ENCODE peak calls at places on chromosomes 3 and 15, in ten cellular contexts. N is HFFc6, R is lower leg skin, Y is IMR-90, D is progenitor cell of endocrine pancreas, J is H9, Q is astrocyte of the spinal cord, I is WTC11, K is dorsolateral prefrontal cortex, P is cardiac muscle cell. C is an unnamed sample.

GRCh38 chr3:146543461-146544012 is 870 bp downstream of the PLSCR1 start:
- DNase-seq in N (no peak), R (no peak), Y (peak), D (no peak), J (no peak), Q (peak), I (no peak), K (no peak), P (peak), C (no peak)

GRCh38 chr3:126578702-126579101 is 20.0 kb upstream of the C3orf22 start:
- DNase-seq in N (no peak), R (no peak), Y (no peak), D (no peak), J (no peak), Q (no peak), I (no peak), K (no peak), P (no peak), C (no peak)

GRCh38 chr3:29128004-29128403 is 152.9 kb upstream of the RBMS3 start:
- DNase-seq in N (no peak), R (no peak), Y (peak), D (no peak), J (no peak), Q (peak), I (no peak), K (no peak), P (peak), C (no peak)

GRCh38 chr15:40766906-40767837 is 2.6 kb upstream of the C15orf62 start:
- DNase-seq in N (no peak), R (no peak), Y (peak), D (no peak), J (peak), Q (peak), I (no peak), K (no peak), P (peak), C (no peak)

GRCh38 chr15:59751552-59752413 is 62.7 kb upstream of the BNIP2 start:
- DNase-seq in N (no peak), R (no peak), Y (no peak), D (no peak), J (no peak), Q (no peak), I (no peak), K (no peak), P (peak), C (no peak)

GRCh38 chr3:112302061-112302830 is 8.2 kb upstream of the SLC9C1 start:
- DNase-seq in N (no peak), R (no peak), Y (peak), D (no peak), J (peak), Q (no peak), I (peak), K (no peak), P (peak), C (no peak)

GRCh38 chr3:169769287-169770181 is at the start of gene ACTRT3:
- DNase-seq in N (peak), R (no peak), Y (peak), D (peak), J (peak), Q (peak), I (peak), K (peak), P (peak), C (peak)

GRCh38 chr3:151770941-151771340 is 37.2 kb downstream of the AADACL2 start:
- DNase-seq in N (no peak), R (no peak), Y (no peak), D (no peak), J (no peak), Q (peak), I (no peak), K (no peak), P (peak), C (no peak)

GRCh38 chr3:23302276-23302675 is 99.1 kb downstream of the UBE2E2 start:
- DNase-seq in N (peak), R (no peak), Y (peak), D (no peak), J (no peak), Q (peak), I (no peak), K (no peak), P (no peak), C (no peak)

GRCh38 chr3:126649556-126650092 is 5.3 kb downstream of the TXNRD3 start:
- DNase-seq in N (no peak), R (no peak), Y (peak), D (no peak), J (no peak), Q (no peak), I (no peak), K (no peak), P (no peak), C (no peak)

GRCh38 chr3:19866751-19867347 is 67.2 kb downstream of the EFHB start:
- DNase-seq in N (peak), R (peak), Y (peak), D (peak), J (peak), Q (peak), I (peak), K (no peak), P (peak), C (no peak)

GRCh38 chr3:30098656-30099454 is 507.5 kb upstream of the TGFBR2 start:
- DNase-seq in N (peak), R (no peak), Y (peak), D (no peak), J (no peak), Q (peak), I (no peak), K (no peak), P (peak), C (no peak)

GRCh38 chr3:139299261-139300132 is 44.3 kb upstream of the MRPS22 start:
- DNase-seq in N (peak), R (no peak), Y (peak), D (no peak), J (peak), Q (peak), I (peak), K (no peak), P (peak), C (no peak)

GRCh38 chr15:96158938-96159337 is 171.6 kb upstream of the NR2F2 start:
- DNase-seq in N (no peak), R (peak), Y (no peak), D (no peak), J (no peak), Q (no peak), I (no peak), K (no peak), P (peak), C (no peak)

GRCh38 chr3:190692256-190692655 is 170.2 kb downstream of the GMNC start:
- DNase-seq in N (no peak), R (no peak), Y (no peak), D (no peak), J (no peak), Q (no peak), I (no peak), K (no peak), P (no peak), C (no peak)

GRCh38 chr15:57086857-57087427 is 168.5 kb downstream of the TCF12 start:
- DNase-seq in N (no peak), R (no peak), Y (no peak), D (no peak), J (no peak), Q (no peak), I (no peak), K (no peak), P (no peak), C (no peak)

GRCh38 chr3:185586644-185586964 is 509 bp downstream of the SENP2 start:
- DNase-seq in N (no peak), R (no peak), Y (no peak), D (no peak), J (no peak), Q (no peak), I (no peak), K (no peak), P (no peak), C (no peak)

GRCh38 chr3:31407665-31408064 is 125.1 kb upstream of the STT3B start:
- DNase-seq in N (peak), R (no peak), Y (peak), D (no peak), J (no peak), Q (peak), I (no peak), K (no peak), P (no peak), C (no peak)

GRCh38 chr3:113977822-113978221 is 30.0 kb downstream of the ZDHHC23 start:
- DNase-seq in N (no peak), R (no peak), Y (no peak), D (no peak), J (no peak), Q (no peak), I (no peak), K (no peak), P (no peak), C (no peak)

GRCh38 chr3:156356537-156357363 is 198.2 kb downstream of the SSR3 start:
- DNase-seq in N (no peak), R (no peak), Y (peak), D (no peak), J (no peak), Q (no peak), I (no peak), K (no peak), P (peak), C (no peak)

GRCh38 chr15:84599906-84600305 is 903 bp upstream of the ZSCAN2 start:
- DNase-seq in N (no peak), R (no peak), Y (no peak), D (no peak), J (no peak), Q (no peak), I (no peak), K (no peak), P (no peak), C (no peak)

GRCh38 chr3:172713316-172713715 is 2.4 kb upstream of the NCEH1 start:
- DNase-seq in N (no peak), R (no peak), Y (no peak), D (no peak), J (no peak), Q (no peak), I (no peak), K (no peak), P (no peak), C (no peak)

GRCh38 chr3:59388555-59389280 is 338.9 kb upstream of the CFAP20DC start:
- DNase-seq in N (no peak), R (no peak), Y (no peak), D (no peak), J (no peak), Q (no peak), I (no peak), K (no peak), P (no peak), C (no peak)

GRCh38 chr15:88018865-88019626 is 237.5 kb downstream of the NTRK3 start:
- DNase-seq in N (peak), R (no peak), Y (no peak), D (no peak), J (no peak), Q (peak), I (no peak), K (no peak), P (peak), C (no peak)

GRCh38 chr3:30253832-30254231 is 352.6 kb upstream of the TGFBR2 start:
- DNase-seq in N (no peak), R (no peak), Y (no peak), D (no peak), J (no peak), Q (no peak), I (no peak), K (no peak), P (no peak), C (no peak)

GRCh38 chr15:100334015-100334414 is 7.8 kb downstream of the ADAMTS17 start:
- DNase-seq in N (no peak), R (no peak), Y (no peak), D (no peak), J (no peak), Q (no peak), I (no peak), K (no peak), P (no peak), C (peak)

GRCh38 chr3:168071535-168071934 is 24.2 kb downstream of the GOLIM4 start:
- DNase-seq in N (peak), R (no peak), Y (peak), D (no peak), J (no peak), Q (peak), I (no peak), K (no peak), P (peak), C (no peak)

GRCh38 chr3:45546636-45547201 is 47.8 kb upstream of the LIMD1 start:
- DNase-seq in N (no peak), R (no peak), Y (no peak), D (no peak), J (peak), Q (no peak), I (peak), K (no peak), P (no peak), C (no peak)

GRCh38 chr3:133441867-133442270 is 42.0 kb downstream of the BFSP2 start:
- DNase-seq in N (no peak), R (no peak), Y (no peak), D (no peak), J (no peak), Q (no peak), I (no peak), K (no peak), P (peak), C (no peak)

DNA sequence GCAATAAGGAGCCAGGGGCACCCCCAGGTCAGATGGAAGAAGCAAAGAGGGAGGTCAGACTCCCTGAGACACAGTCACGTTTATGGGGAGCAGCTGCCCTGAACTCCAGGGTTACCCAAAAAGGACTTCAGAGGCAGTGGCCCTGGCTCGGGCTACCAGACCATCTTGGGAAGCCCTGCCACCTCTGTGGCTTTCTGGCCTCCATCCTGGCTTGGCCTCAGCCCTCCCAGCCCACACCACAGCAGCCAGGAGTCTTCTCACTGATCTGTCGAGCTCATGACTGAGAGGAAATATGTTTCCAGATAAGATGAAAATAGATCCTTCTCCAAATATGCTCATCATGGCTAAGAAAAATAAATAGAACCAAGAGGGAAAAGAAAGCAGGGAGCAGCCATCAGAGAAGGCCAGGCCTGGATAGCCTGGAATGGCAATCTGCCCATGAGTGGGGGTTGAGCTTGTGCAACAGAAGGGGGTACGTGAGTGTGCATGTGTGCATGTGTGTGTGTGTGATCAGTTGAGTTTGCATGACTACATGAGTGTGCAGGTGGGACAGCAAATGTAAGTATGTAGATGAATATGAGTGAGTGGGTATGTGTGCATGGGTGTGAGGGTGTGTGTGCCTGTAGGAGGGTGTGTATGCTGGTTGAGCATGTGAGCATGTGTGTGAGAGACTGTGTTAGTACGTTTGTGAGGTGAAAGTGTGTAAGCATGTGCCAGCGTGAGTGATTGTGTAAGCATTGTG is 9.8 kb upstream of the RFT1 start:
- DNase-seq in N (no peak), R (no peak), Y (peak), D (no peak), J (no peak), Q (no peak), I (no peak), K (no peak), P (peak), C (no peak)
- TF ChIP-seq CTCF in N (no peak), R (no peak), Y (no peak), D (no peak), J (no peak), Q (no peak), I (no peak), K (no peak), P (no peak), C (no peak)

GRCh38 chr15:62362144-62362543 is 197.1 kb upstream of the C2CD4B start:
- DNase-seq in N (no peak), R (no peak), Y (no peak), D (no peak), J (no peak), Q (no peak), I (no peak), K (no peak), P (no peak), C (no peak)
- TF ChIP-seq CTCF in N (no peak), R (no peak), Y (no peak), D (no peak), J (no peak), Q (no peak), I (no peak), K (no peak), P (no peak), C (no peak)

GRCh38 chr15:45795487-45796069 is 160.7 kb downstream of the SQOR start:
- DNase-seq in N (peak), R (no peak), Y (peak), D (peak), J (peak), Q (peak), I (peak), K (no peak), P (peak), C (no peak)
- TF ChIP-seq CTCF in N (peak), R (no peak), Y (peak), D (peak), J (peak), Q (peak), I (peak), K (peak), P (peak), C (peak)

GRCh38 chr15:44264148-44264547 is 24.4 kb upstream of the GOLM2 start:
- DNase-seq in N (no peak), R (no peak), Y (no peak), D (no peak), J (no peak), Q (no peak), I (no peak), K (no peak), P (no peak), C (no peak)
- TF ChIP-seq CTCF in N (no peak), R (no peak), Y (no peak), D (no peak), J (no peak), Q (no peak), I (no peak), K (no peak), P (no peak), C (no peak)

DNA sequence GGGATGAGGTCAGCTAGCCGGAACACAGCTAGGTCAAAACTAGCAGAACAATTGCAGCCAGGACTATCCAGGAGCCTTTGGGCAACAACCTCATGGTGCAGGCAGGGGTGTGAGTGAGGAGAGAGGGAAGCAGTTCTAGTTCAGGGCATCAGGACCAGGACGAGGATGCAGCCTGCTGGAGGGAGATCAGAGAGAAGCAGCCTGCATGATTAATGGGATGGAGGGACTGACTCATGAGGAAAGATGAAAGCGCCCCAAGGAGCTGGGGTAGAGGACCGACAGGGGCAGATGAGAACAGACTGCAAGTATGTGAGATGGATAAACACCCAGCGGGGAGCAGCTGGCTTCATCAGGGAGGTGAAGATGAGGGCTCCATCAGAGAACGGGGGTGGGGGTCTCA is 37.9 kb upstream of the LRTM1 start:
- DNase-seq in N (peak), R (no peak), Y (peak), D (no peak), J (no peak), Q (peak), I (no peak), K (no peak), P (peak), C (no peak)
- TF ChIP-seq CTCF in N (no peak), R (no peak), Y (peak), D (no peak), J (no peak), Q (peak), I (no peak), K (no peak), P (no peak), C (no peak)

DNA sequence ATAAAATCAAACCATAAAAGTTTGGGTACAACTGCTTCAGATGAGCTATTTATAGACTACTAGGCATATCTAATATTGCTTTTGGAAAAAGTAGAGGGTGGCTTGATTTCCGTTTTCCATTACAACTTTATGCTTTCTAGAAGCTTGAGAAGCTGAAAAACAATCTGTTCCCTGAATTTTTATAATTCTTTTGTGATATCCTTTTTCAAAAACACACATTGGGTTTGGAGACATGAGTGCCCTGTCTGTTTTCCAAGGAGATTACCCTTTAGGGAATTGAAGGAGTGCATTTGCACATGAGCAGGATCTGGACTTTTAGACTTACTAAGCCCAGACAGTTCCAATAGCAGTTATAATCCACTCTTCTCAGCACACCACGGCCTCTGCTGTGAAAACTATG is 49.5 kb upstream of the FILIP1L start:
- DNase-seq in N (no peak), R (no peak), Y (no peak), D (no peak), J (no peak), Q (no peak), I (no peak), K (no peak), P (no peak), C (no peak)
- TF ChIP-seq CTCF in N (no peak), R (no peak), Y (no peak), D (no peak), J (no peak), Q (no peak), I (no peak), K (no peak), P (no peak), C (no peak)

GRCh38 chr3:186964071-186964470 is 33.7 kb downstream of the ST6GAL1 start:
- DNase-seq in N (no peak), R (no peak), Y (no peak), D (no peak), J (no peak), Q (no peak), I (no peak), K (no peak), P (no peak), C (no peak)
- TF ChIP-seq CTCF in N (no peak), R (no peak), Y (no peak), D (no peak), J (no peak), Q (no peak), I (no peak), K (no peak), P (no peak), C (no peak)

GRCh38 chr3:94303897-94304296 is 241.0 kb downstream of the NSUN3 start:
- DNase-seq in N (no peak), R (no peak), Y (peak), D (no peak), J (no peak), Q (peak), I (peak), K (peak), P (peak), C (no peak)
- TF ChIP-seq CTCF in N (peak), R (no peak), Y (peak), D (peak), J (peak), Q (peak), I (no peak), K (peak), P (no peak), C (peak)

C was measured in osteocyte.